ENCODE peak calls at places on chromosome 18, in eight cellular contexts. N, X, Z, E, Q, O, U and B are unnamed samples. For H3K4me1 and H3K36me3, the result is how much of the 10 kb centered on the place peaks cover.

GRCh38 chr18:76416935-76417334 is 78.1 kb downstream of the ZNF516 start:
- DNase-seq in X (no peak), Q (no peak), U (no peak), N (peak), Z (no peak), E (no peak), O (peak), B (no peak)

GRCh38 chr18:49082714-49083688 is 132.2 kb upstream of the SMAD7 start:
- DNase-seq in E (no peak), X (no peak), Q (no peak), N (no peak), U (no peak), Z (no peak), O (no peak), B (no peak)

GRCh38 chr18:30967701-30968100 is 74.8 kb downstream of the DSC3 start:
- DNase-seq in U (no peak), O (no peak), E (no peak), Q (no peak), X (no peak), N (no peak), Z (no peak), B (no peak)

GRCh38 chr18:49250819-49251388 is 209.5 kb downstream of the DYM start:
- DNase-seq in Z (no peak), X (no peak), Q (no peak), O (no peak), E (no peak), U (no peak), N (no peak), B (no peak)

GRCh38 chr18:64219511-64219910 is 70.6 kb upstream of the LINC00305 start:
- DNase-seq in U (no peak), Z (no peak), X (no peak), E (no peak), Q (no peak), N (no peak), O (no peak), B (no peak)

GRCh38 chr18:39571511-39571910 is 2005.9 kb upstream of the CELF4 start:
- DNase-seq in N (no peak), Q (no peak), X (peak), U (no peak), E (no peak), Z (no peak), O (no peak), B (no peak)

GRCh38 chr18:73835656-73836055 is 312.0 kb downstream of the FBXO15 start:
- DNase-seq in Q (no peak), E (no peak), N (no peak), U (no peak), Z (no peak), O (no peak), X (no peak), B (no peak)

GRCh38 chr18:3060667-3061580 is 48.0 kb upstream of the LPIN2 start:
- DNase-seq in N (peak), E (no peak), Z (no peak), X (peak), Q (no peak), O (no peak), U (no peak), B (no peak)

GRCh38 chr18:45984546-45985235 is 17.6 kb upstream of the EPG5 start:
- DNase-seq in O (peak), N (no peak), Q (no peak), X (no peak), Z (no peak), U (no peak), E (no peak), B (no peak)

GRCh38 chr18:45976581-45977373 is 9.6 kb upstream of the EPG5 start:
- DNase-seq in U (no peak), Q (no peak), X (no peak), Z (no peak), O (no peak), N (no peak), E (no peak), B (no peak)

GRCh38 chr18:45978084-45978483 is 11.0 kb upstream of the EPG5 start:
- DNase-seq in N (no peak), Z (no peak), Q (no peak), U (no peak), X (peak), E (no peak), O (no peak), B (no peak)

GRCh38 chr18:45980229-45980628 is 13.1 kb upstream of the EPG5 start:
- DNase-seq in X (no peak), U (no peak), O (no peak), Q (no peak), Z (no peak), E (no peak), N (no peak), B (no peak)

GRCh38 chr18:45981852-45982251 is 14.7 kb upstream of the EPG5 start:
- DNase-seq in E (no peak), U (no peak), N (no peak), X (no peak), Q (no peak), O (no peak), Z (no peak), B (no peak)
- H3K4me1 ChIP-seq in E (under half), U (under half), N (under half), X (under half), Q (under half), O (under half), Z (under half), B (under half)

GRCh38 chr18:46622999-46623398 is 34.0 kb downstream of the LOXHD1 start:
- DNase-seq in Q (no peak), X (no peak), E (no peak), N (no peak), U (no peak), Z (no peak), O (no peak), B (no peak)
- TF ChIP-seq CTCF in Q (no peak), X (peak), E (no peak), N (no peak), U (peak), Z (peak), O (no peak), B (no peak)

DNA sequence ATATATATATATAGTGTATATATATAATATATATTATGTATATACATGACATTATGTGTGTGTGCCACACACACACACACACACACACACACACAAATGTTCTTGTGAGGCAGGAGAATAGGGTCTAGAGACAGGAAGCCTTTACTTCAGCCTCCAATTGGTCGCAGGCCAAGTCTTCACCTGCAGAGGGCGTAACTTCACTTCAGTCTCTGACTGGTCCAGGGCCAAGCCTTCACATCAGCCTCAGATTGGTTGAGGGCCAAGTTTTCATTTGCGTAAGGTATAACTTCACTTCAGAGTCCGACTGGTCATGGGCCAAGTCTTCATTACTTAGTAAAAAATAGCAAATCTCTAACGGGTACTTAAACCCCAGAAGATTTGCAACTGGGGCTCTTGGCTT is 13.2 kb upstream of the SS18 start:
- DNase-seq in E (no peak), U (no peak), X (peak), N (no peak), Z (peak), Q (no peak), O (no peak), B (peak)
- H3K36me3 ChIP-seq in E (under half), U (under half), X (under half), N (under half), Z (under half), Q (under half), O (under half), B (under half)

DNA sequence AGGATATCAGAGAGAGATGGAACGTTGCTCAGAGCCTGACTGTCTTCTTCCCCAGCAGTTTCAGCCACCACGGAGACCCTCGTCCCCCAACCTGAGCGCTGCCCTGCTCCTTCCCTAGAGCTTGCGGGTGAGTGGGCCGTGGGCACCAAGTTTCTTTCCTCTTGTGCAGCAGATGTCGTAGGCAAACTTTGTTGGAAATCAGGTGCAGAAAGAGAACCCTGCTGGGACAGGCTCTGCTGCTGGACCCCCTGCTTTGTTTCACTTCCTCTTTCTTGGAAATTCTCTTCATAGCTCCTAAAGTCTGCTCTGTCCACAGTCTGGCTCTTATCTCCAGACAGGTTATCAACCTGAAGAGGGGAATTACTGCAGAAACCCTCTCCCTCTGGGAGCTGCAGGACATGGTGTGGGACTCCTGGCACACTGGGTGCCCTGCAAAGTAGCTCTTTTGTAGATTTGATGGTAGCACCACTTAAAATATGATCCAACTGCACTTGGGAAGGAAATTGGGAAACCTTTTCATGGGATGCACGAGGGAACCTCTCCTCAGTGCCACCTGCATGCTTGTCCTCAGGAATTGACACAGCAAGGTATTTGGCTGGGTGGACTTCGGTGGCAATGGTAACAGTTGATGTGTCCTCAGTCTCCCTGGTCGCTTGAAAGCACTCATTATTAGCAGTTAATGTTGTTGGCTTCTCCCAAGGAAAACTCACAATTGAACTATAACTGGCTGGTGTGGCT is 92.2 kb downstream of the ALPK2 start:
- DNase-seq in N (no peak), E (no peak), Z (no peak), U (no peak), X (peak), Q (no peak), O (no peak), B (no peak)
- H3K4me1 ChIP-seq in N (under half), E (under half), Z (under half), U (under half), X (under half), Q (under half), O (under half), B (under half)